ENCODE peak calls at places on chromosomes 3 and 15, in five cellular contexts. R, M, D, U and L are unnamed samples.

GRCh38 chr15:100859970-100860828 is 19.4 kb upstream of the ALDH1A3 start:
- DNase-seq in R (no peak), M (no peak), D (no peak), U (no peak), L (no peak)

GRCh38 chr15:57217716-57218598 is 158.3 kb upstream of the CGNL1 start:
- DNase-seq in R (no peak), M (no peak), D (no peak), U (no peak), L (no peak)

GRCh38 chr3:24734019-24734418 is 239.4 kb upstream of the THRB start:
- DNase-seq in R (no peak), M (no peak), D (peak; percentile 74), U (no peak), L (no peak)

GRCh38 chr3:99413504-99413903 is 224.9 kb upstream of the COL8A1 start:
- DNase-seq in R (no peak), M (no peak), D (peak; percentile 24), U (no peak), L (no peak)

GRCh38 chr3:188788621-188789081 is 383.1 kb upstream of the TPRG1 start:
- DNase-seq in R (no peak), M (no peak), D (peak; percentile 89), U (no peak), L (no peak)

GRCh38 chr3:58062469-58062868 is 54.2 kb downstream of the FLNB start:
- DNase-seq in R (no peak), M (no peak), D (no peak), U (no peak), L (no peak)

GRCh38 chr3:149534082-149534481 is 59.6 kb downstream of the TM4SF4 start:
- DNase-seq in R (no peak), M (no peak), D (no peak), U (no peak), L (no peak)

GRCh38 chr3:14770591-14770990 is 48.2 kb upstream of the FGD5 start:
- DNase-seq in R (no peak), M (no peak), D (no peak), U (no peak), L (no peak)

GRCh38 chr15:34799825-34800168 is 4.4 kb upstream of the ACTC1 start:
- DNase-seq in R (no peak), M (no peak), D (no peak), U (no peak), L (no peak)

GRCh38 chr3:60421749-60422467 is 829.3 kb downstream of the FHIT start:
- DNase-seq in R (no peak), M (no peak), D (no peak), U (no peak), L (no peak)

GRCh38 chr15:76012021-76012551 is at the start of gene NRG4:
- DNase-seq in R (no peak), M (no peak), D (peak; percentile 19), U (no peak), L (no peak)

GRCh38 chr3:10343526-10343925 is 22.6 kb upstream of the SEC13 start:
- DNase-seq in R (no peak), M (no peak), D (no peak), U (no peak), L (no peak)
- TF ChIP-seq CTCF in R (no peak), M (no peak), D (no peak), U (no peak), L (no peak)

GRCh38 chr3:50321844-50322385 is 630 bp downstream of the HYAL2 start:
- DNase-seq in R (no peak), M (peak; percentile 46), D (no peak), U (no peak), L (peak; percentile 77)
- TF ChIP-seq CTCF in R (peak; percentile 67), M (no peak), D (peak; percentile 68), U (no peak), L (peak; percentile 69)

DNA sequence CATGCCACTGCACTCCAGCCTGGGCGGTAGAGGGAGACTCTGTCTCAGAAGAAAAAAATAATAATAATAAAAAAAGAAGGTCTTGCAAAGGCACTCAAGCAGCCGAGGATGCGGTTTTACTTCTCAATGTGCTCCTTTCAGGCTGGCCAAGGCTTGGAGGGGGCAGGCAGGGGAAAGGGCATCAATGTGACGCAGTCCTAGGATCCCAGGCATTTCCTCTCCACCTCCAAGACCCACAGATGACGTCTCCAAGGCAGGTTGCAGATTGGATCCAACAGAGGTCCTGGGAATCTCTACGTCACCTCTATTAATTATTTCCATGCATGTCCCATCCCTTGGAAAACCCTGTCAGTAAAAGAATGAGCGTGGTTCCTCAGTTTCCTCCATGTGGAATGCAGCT is 56.2 kb downstream of the FAM43A start:
- DNase-seq in R (no peak), M (no peak), D (no peak), U (no peak), L (no peak)
- TF ChIP-seq CTCF in R (no peak), M (no peak), D (no peak), U (no peak), L (no peak)

GRCh38 chr3:40930772-40931171 is 268.5 kb upstream of the CTNNB1 start:
- DNase-seq in R (no peak), M (no peak), D (no peak), U (no peak), L (no peak)

GRCh38 chr3:40925228-40925627 is 274.1 kb upstream of the CTNNB1 start:
- DNase-seq in R (no peak), M (no peak), D (no peak), U (no peak), L (no peak)

GRCh38 chr3:40924559-40925058 is 274.7 kb upstream of the CTNNB1 start:
- DNase-seq in R (no peak), M (peak; percentile 56), D (no peak), U (no peak), L (no peak)

DNA sequence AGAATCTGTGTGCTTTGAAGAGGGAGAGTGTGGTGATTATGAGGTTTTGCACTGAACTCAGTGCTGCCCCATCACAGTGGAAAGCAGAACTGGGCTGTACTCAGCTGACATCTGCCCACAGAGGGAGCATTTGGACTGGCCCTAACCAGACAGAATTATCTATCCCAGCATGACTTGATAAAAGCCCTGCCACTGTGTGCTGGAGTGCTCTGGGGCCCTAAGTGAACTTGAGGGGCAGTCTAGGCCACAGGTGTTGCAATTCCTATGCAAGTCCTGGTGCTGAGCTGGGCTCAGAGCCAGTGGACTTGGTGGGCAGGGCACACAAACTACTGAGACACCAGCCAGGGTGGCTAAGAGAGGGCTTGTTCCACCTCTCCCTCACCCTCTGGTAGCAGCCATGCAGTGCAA is 269.2 kb upstream of the CTNNB1 start:
- DNase-seq in R (peak; percentile 17), M (peak; percentile 57), D (no peak), U (peak; percentile 74), L (no peak)
- TF ChIP-seq CTCF in R (peak; percentile 26), M (no peak), D (no peak), U (no peak), L (no peak)

GRCh38 chr3:65466300-65466988 is 572.3 kb downstream of the MAGI1 start:
- DNase-seq in R (no peak), M (no peak), D (no peak), U (no peak), L (no peak)
- TF ChIP-seq CTCF in R (no peak), M (no peak), D (no peak), U (no peak), L (no peak)